ENCODE peak calls at places on chromosomes 6 and 20, in five cellular contexts. I is psoas muscle, Q is NCI-H2081, A is GM23248, W is cerebellum. B is an unnamed sample.

GRCh38 chr6:165184192-165184979 is 125.0 kb downstream of the C6orf118 start:
- DNase-seq in A (peak; percentile 72), I (no peak), Q (no peak), W (no peak), B (no peak)

GRCh38 chr6:167825759-167826229 is 917 bp upstream of the AFDN start:
- DNase-seq in W (peak; percentile 30), I (peak; percentile 40), A (peak; percentile 76), Q (no peak), B (no peak)

GRCh38 chr20:2817891-2818595 is 1.9 kb downstream of the TMEM239 start:
- DNase-seq in I (peak; percentile 61), Q (no peak), W (no peak), A (no peak), B (no peak)

GRCh38 chr20:63873477-63873971 is 8.5 kb downstream of the TPD52L2 start:
- DNase-seq in I (peak; percentile 43), W (no peak), A (peak; percentile 93), Q (no peak), B (no peak)

GRCh38 chr6:83294676-83295075 is 101.5 kb downstream of the RWDD2A start:
- DNase-seq in Q (no peak), W (no peak), A (no peak), I (no peak), B (no peak)

GRCh38 chr20:15642676-15643075 is 930.6 kb downstream of the KIF16B start:
- DNase-seq in W (no peak), A (peak; percentile 39), Q (no peak), I (no peak), B (no peak)

GRCh38 chr20:25058051-25058796 is at the start of gene ACSS1:
- DNase-seq in A (peak; percentile 63), Q (no peak), W (peak; percentile 68), I (peak; percentile 67), B (no peak)

GRCh38 chr6:90573624-90574023 is 13.2 kb downstream of the MAP3K7 start:
- DNase-seq in Q (no peak), W (no peak), A (no peak), I (no peak), B (no peak)

GRCh38 chr6:14676977-14677781 is 559.6 kb downstream of the CD83 start:
- DNase-seq in Q (no peak), I (no peak), A (no peak), W (no peak), B (no peak)

GRCh38 chr6:137811912-137812553 is 55.0 kb upstream of the TNFAIP3 start:
- DNase-seq in Q (no peak), I (no peak), A (no peak), W (no peak), B (no peak)

GRCh38 chr6:42137192-42137753 is 5.1 kb downstream of the C6orf132 start:
- DNase-seq in I (no peak), W (no peak), Q (no peak), A (no peak), B (no peak)

GRCh38 chr20:42604998-42605970 is 584.4 kb downstream of the PTPRT start:
- DNase-seq in I (no peak), Q (no peak), W (no peak), A (no peak), B (no peak)

GRCh38 chr6:108760158-108761050 is 87.8 kb upstream of the ARMC2 start:
- DNase-seq in W (no peak), A (no peak), Q (no peak), I (no peak), B (peak; percentile 5)

GRCh38 chr20:58891686-58892125 is 39.2 kb downstream of the GNAS start:
- DNase-seq in W (peak; percentile 45), Q (peak; percentile 63), I (peak; percentile 53), A (peak; percentile 70), B (no peak)

GRCh38 chr6:43503443-43503842 is 6.7 kb downstream of the LRRC73 start:
- DNase-seq in I (no peak), W (no peak), Q (no peak), A (no peak), B (no peak)

GRCh38 chr20:44231193-44231592 is 15.9 kb upstream of the GDAP1L1 start:
- DNase-seq in I (no peak), A (no peak), Q (no peak), W (no peak), B (no peak)

GRCh38 chr20:14992071-14992654 is 654.8 kb upstream of the FLRT3 start:
- DNase-seq in A (peak; percentile 80), Q (no peak), W (no peak), I (no peak), B (no peak)

GRCh38 chr6:113755449-113756289 is 101.5 kb upstream of the MARCKS start:
- DNase-seq in A (no peak), Q (no peak), I (no peak), W (no peak), B (no peak)

GRCh38 chr6:152380351-152380767 is 256.8 kb downstream of the SYNE1 start:
- DNase-seq in Q (no peak), A (peak; percentile 90), I (no peak), W (no peak), B (no peak)

B was measured in NCI-H2227 treated with DMSO at 0.1 percent for 48 hours.